ENCODE peak calls at places on chromosomes 3 and 15, in five cellular contexts. G is activated CD8-positive, alpha-beta T cell treated with anti-CD3 and anti-CD28 coated beads for 36 hours; U is upper lobe of left lung; F is naive thymus-derived CD4-positive, alpha-beta T cell; P is K562. Q is an unnamed sample.

GRCh38 chr15:94294556-94294955 is 63.2 kb downstream of the MCTP2 start:
- ATAC-seq in G (no peak), U (no peak), F (no peak), P (no peak), Q (no peak)

GRCh38 chr15:65081758-65082157 is 5.2 kb downstream of the KBTBD13 start:
- ATAC-seq in G (peak), U (no peak), F (no peak), P (no peak), Q (no peak)

GRCh38 chr3:72597756-72598195 is 250.5 kb downstream of the SHQ1 start:
- ATAC-seq in G (no peak), U (no peak), F (no peak), P (peak), Q (no peak)

GRCh38 chr15:99401971-99402732 is 150.9 kb downstream of the LRRC28 start:
- ATAC-seq in G (no peak), U (no peak), F (no peak), P (no peak), Q (no peak)

GRCh38 chr3:129705274-129705673 is 98.8 kb upstream of the PLXND1 start:
- ATAC-seq in G (peak), U (no peak), F (no peak), P (no peak), Q (no peak)

GRCh38 chr3:5212625-5213573 is 25.4 kb downstream of the EDEM1 start:
- ATAC-seq in G (no peak), U (no peak), F (no peak), P (no peak), Q (no peak)

GRCh38 chr15:68791431-68792283 is 29.0 kb downstream of the ANP32A start:
- ATAC-seq in G (peak), U (no peak), F (peak), P (no peak), Q (peak)

GRCh38 chr3:149258714-149259113 is 37.1 kb upstream of the CP start:
- ATAC-seq in G (no peak), U (peak), F (no peak), P (no peak), Q (no peak)